ENCODE peak calls at places on chromosomes 7 and 10, in four cellular contexts. C is heart left ventricle, M is cardiac fibroblast, X is brain microvascular endothelial cell. T is an unnamed sample.

GRCh38 chr10:31912289-31912688 is 16.3 kb downstream of the ARHGAP12 start:
- DNase-seq in C (no peak), M (peak), X (no peak), T (no peak)

GRCh38 chr7:5626456-5626855 is 155.0 kb downstream of the RNF216 start:
- DNase-seq in C (no peak), M (no peak), X (no peak), T (no peak)

GRCh38 chr10:97500297-97500575 is 1.5 kb downstream of the UBTD1 start:
- DNase-seq in C (no peak), M (no peak), X (no peak), T (no peak)

GRCh38 chr10:63583909-63584747 is 62.9 kb downstream of the REEP3 start:
- DNase-seq in C (no peak), M (no peak), X (no peak), T (no peak)

GRCh38 chr7:148982596-148983219 is 45.6 kb downstream of the PDIA4 start:
- DNase-seq in C (no peak), M (peak), X (no peak), T (no peak)

GRCh38 chr7:141045842-141046630 is 27.8 kb upstream of the TMEM178B start:
- DNase-seq in C (no peak), M (peak), X (peak), T (no peak)

GRCh38 chr7:101816499-101817030 is 861 bp upstream of the CUX1 start:
- DNase-seq in C (peak), M (peak), X (no peak), T (no peak)

GRCh38 chr7:74619235-74619860 is 38.2 kb upstream of the GTF2I start:
- DNase-seq in C (no peak), M (no peak), X (no peak), T (no peak)

GRCh38 chr10:125559210-125559609 is 123.8 kb downstream of the TEX36 start:
- DNase-seq in C (no peak), M (no peak), X (no peak), T (no peak)

GRCh38 chr10:125560947-125561346 is 122.0 kb downstream of the TEX36 start:
- DNase-seq in C (no peak), M (no peak), X (no peak), T (no peak)

GRCh38 chr10:125567529-125567928 is 115.4 kb downstream of the TEX36 start:
- DNase-seq in C (no peak), M (no peak), X (no peak), T (no peak)

GRCh38 chr10:125564570-125564969 is 118.4 kb downstream of the TEX36 start:
- DNase-seq in C (no peak), M (no peak), X (no peak), T (no peak)

GRCh38 chr10:125562737-125563136 is 120.2 kb downstream of the TEX36 start:
- DNase-seq in C (no peak), M (no peak), X (no peak), T (no peak)
- TF ChIP-seq CTCF in C (no peak), M (no peak), X (no peak), T (no peak)

GRCh38 chr10:128242641-128243040 is 116.4 kb upstream of the MKI67 start:
- DNase-seq in C (no peak), M (no peak), X (no peak), T (no peak)

GRCh38 chr10:128247576-128247975 is 121.4 kb upstream of the MKI67 start:
- DNase-seq in C (no peak), M (no peak), X (no peak), T (no peak)

GRCh38 chr10:128245026-128245425 is 118.8 kb upstream of the MKI67 start:
- DNase-seq in C (no peak), M (no peak), X (no peak), T (no peak)
- TF ChIP-seq CTCF in C (no peak), M (no peak), X (no peak), T (no peak)

GRCh38 chr7:70786076-70786475 is 345.9 kb upstream of the GALNT17 start:
- DNase-seq in C (no peak), M (no peak), X (no peak), T (no peak)
- TF ChIP-seq CTCF in C (no peak), M (no peak), X (no peak), T (no peak)

GRCh38 chr10:124648131-124648475 is 96.1 kb downstream of the FAM53B start:
- DNase-seq in C (no peak), M (no peak), X (no peak), T (no peak)

GRCh38 chr10:124648738-124649137 is 95.4 kb downstream of the FAM53B start:
- DNase-seq in C (peak), M (peak), X (peak), T (peak)

GRCh38 chr10:124649209-124649608 is 95.0 kb downstream of the FAM53B start:
- DNase-seq in C (no peak), M (peak), X (no peak), T (no peak)

GRCh38 chr10:124646483-124647352 is 97.5 kb downstream of the FAM53B start:
- DNase-seq in C (peak), M (peak), X (peak), T (peak)

DNA sequence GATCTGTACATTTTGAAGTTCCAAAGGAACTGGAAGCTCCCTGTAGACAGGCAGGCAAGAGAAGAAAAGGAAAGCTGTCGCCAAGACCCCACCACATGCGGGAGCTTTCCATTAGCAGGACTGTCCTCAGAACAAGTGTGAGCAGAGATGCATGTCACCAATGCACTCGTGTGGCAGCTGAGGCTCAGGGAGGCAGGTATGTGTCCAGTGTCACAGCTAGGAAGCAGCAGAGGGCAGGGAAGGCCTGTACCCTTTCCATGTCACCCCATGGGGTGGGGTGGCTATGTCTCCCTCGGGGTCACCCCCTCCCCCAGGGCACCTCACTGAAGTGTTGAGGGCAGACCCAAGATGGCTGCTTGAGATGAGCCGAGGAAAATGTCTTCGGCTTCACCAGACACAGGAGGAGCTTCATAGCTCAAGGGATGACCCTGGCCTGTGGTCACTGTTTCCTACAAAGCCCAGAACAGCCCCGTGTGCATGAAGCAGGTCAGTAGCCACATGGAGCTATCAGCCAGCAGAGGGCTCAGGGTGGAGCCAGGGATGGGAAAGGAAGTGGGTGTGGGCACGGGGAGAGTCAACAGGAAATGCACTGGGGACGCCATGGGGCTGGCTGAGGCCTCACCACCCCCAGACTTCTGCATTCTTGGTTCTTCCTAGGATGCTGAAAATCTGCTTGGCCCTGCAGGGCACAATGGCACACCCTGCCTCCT is 96.6 kb downstream of the FAM53B start:
- DNase-seq in C (peak), M (peak), X (peak), T (no peak)
- TF ChIP-seq CTCF in C (peak), M (peak), X (peak), T (peak)

GRCh38 chr7:99737726-99738125 is 2.7 kb upstream of the CYP3A7 start:
- DNase-seq in C (no peak), M (no peak), X (no peak), T (no peak)

GRCh38 chr7:99740573-99741437 is 5.8 kb upstream of the CYP3A7 start:
- DNase-seq in C (no peak), M (peak), X (no peak), T (no peak)

GRCh38 chr7:99739699-99740572 is 4.9 kb upstream of the CYP3A7 start:
- DNase-seq in C (no peak), M (no peak), X (no peak), T (no peak)

GRCh38 chr7:99741438-99741795 is 6.4 kb upstream of the CYP3A7 start:
- DNase-seq in C (no peak), M (no peak), X (no peak), T (no peak)

DNA sequence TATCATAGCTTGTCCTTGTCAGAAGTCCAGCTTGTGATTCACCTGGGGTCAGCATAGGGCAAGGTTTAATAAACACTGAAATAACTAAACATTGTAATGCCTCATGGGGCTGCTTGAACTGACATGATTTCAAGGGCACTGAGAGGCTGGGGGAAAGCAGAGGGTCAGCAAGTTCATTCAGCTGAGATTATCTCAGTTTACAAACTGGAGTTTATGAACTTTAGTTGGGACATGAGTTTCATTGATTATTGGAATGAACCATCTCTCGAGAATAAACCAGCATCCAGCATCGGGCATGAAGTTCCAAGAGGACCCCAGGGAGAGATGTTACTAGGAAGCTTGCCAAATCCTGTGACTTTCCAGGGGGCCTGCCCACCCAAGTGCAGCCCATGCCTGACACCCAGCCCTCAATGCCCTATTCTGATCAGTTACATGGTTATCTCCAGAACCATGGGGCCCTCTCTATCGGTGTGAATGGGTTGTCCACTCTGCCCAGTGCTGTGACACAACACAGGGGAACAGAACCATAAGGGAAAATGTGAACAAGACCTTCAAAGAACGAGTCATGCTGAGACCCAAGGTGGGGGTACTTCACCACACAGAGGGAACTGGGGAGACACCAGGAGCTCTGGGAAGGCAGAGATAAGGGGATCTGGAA is 7.9 kb upstream of the CYP3A7 start:
- DNase-seq in C (no peak), M (no peak), X (no peak), T (no peak)
- TF ChIP-seq CTCF in C (no peak), M (no peak), X (no peak), T (no peak)

GRCh38 chr10:48887982-48888381 is 51.7 kb downstream of the LRRC18 start:
- DNase-seq in C (no peak), M (no peak), X (no peak), T (no peak)

GRCh38 chr10:48884337-48885045 is 55.1 kb downstream of the LRRC18 start:
- DNase-seq in C (no peak), M (no peak), X (no peak), T (no peak)

GRCh38 chr10:48882881-48883280 is 56.8 kb downstream of the LRRC18 start:
- DNase-seq in C (no peak), M (no peak), X (no peak), T (no peak)

GRCh38 chr10:48881937-48882336 is 57.7 kb downstream of the LRRC18 start:
- DNase-seq in C (no peak), M (no peak), X (no peak), T (no peak)

GRCh38 chr10:48885376-48885775 is 54.3 kb downstream of the LRRC18 start:
- DNase-seq in C (no peak), M (peak), X (peak), T (no peak)
- TF ChIP-seq CTCF in C (peak), M (peak), X (peak), T (peak)

GRCh38 chr10:35232509-35232908 is 103.8 kb upstream of the CCNY start:
- DNase-seq in C (no peak), M (no peak), X (no peak), T (no peak)

GRCh38 chr10:35237766-35238512 is 98.4 kb upstream of the CCNY start:
- DNase-seq in C (no peak), M (no peak), X (no peak), T (no peak)

GRCh38 chr10:35234073-35234472 is 102.2 kb upstream of the CCNY start:
- DNase-seq in C (no peak), M (no peak), X (no peak), T (no peak)

GRCh38 chr10:35231646-35232045 is 104.7 kb upstream of the CCNY start:
- DNase-seq in C (no peak), M (no peak), X (no peak), T (no peak)

GRCh38 chr10:35236739-35237138 is 99.6 kb upstream of the CCNY start:
- DNase-seq in C (no peak), M (peak), X (peak), T (no peak)
- TF ChIP-seq CTCF in C (peak), M (peak), X (peak), T (peak)

GRCh38 chr7:45698527-45699309 is 124.5 kb downstream of the ADCY1 start:
- DNase-seq in C (peak), M (no peak), X (no peak), T (no peak)
- TF ChIP-seq CTCF in C (no peak), M (no peak), X (no peak), T (no peak)